ENCODE peak calls at places on chromosomes 1 and 21, in six cellular contexts. Y is fibroblast of lung, T is NT2/D1, J is upper lobe of left lung, H is uterus, S is adrenal gland. D is an unnamed sample.

GRCh38 chr1:50378757-50379156 is 44.5 kb downstream of the DMRTA2 start:
- DNase-seq in Y (no peak), T (no peak), J (no peak), H (no peak), S (no peak), D (no peak)

GRCh38 chr1:85240174-85240601 is 19.3 kb downstream of the C1orf52 start:
- DNase-seq in Y (peak; percentile 35), T (no peak), J (no peak), H (no peak), S (no peak), D (peak; percentile 40)

GRCh38 chr1:242011879-242012674 is 13.2 kb upstream of the MAP1LC3C start:
- DNase-seq in Y (no peak), T (no peak), J (no peak), H (no peak), S (no peak), D (no peak)

GRCh38 chr21:45556645-45557601 is 14.7 kb upstream of the SLC19A1 start:
- DNase-seq in Y (no peak), T (no peak), J (peak; percentile 35), H (no peak), S (peak; percentile 39), D (peak; percentile 32)

GRCh38 chr1:50873458-50874187 is 86.4 kb downstream of the FAF1 start:
- DNase-seq in Y (peak; percentile 61), T (peak; percentile 74), J (peak; percentile 38), H (peak; percentile 20), S (peak; percentile 74), D (peak; percentile 60)

GRCh38 chr21:44425307-44425894 is 29.9 kb upstream of the LRRC3 start:
- DNase-seq in Y (no peak), T (no peak), J (peak; percentile 14), H (no peak), S (peak; percentile 11), D (no peak)

GRCh38 chr1:32742132-32742947 is 39.8 kb upstream of the SYNC start:
- DNase-seq in Y (no peak), T (no peak), J (peak; percentile 46), H (no peak), S (peak; percentile 47), D (peak; percentile 47)

GRCh38 chr1:204506091-204506968 is 9.9 kb upstream of the MDM4 start:
- DNase-seq in Y (peak; percentile 97), T (peak; percentile 87), J (peak; percentile 66), H (peak; percentile 74), S (peak; percentile 78), D (peak; percentile 84)

GRCh38 chr1:178047403-178048093 is 46.4 kb upstream of the RASAL2 start:
- DNase-seq in Y (no peak), T (no peak), J (no peak), H (no peak), S (no peak), D (no peak)

GRCh38 chr1:232047473-232047872 is 420.9 kb downstream of the DISC1 start:
- DNase-seq in Y (no peak), T (no peak), J (no peak), H (no peak), S (no peak), D (no peak)

GRCh38 chr1:155816351-155816750 is 40.7 kb downstream of the GON4L start:
- DNase-seq in Y (no peak), T (no peak), J (no peak), H (no peak), S (no peak), D (no peak)
- H3K36me3 ChIP-seq in Y (peaks cover 3% of the 10 kb centered on the region), T (peaks cover 72% of the 10 kb centered on the region), J (peaks cover 92% of the 10 kb centered on the region), H (no peaks in the 10 kb centered on the region), S (peaks cover 74% of the 10 kb centered on the region), D (no peaks in the 10 kb centered on the region)

DNA sequence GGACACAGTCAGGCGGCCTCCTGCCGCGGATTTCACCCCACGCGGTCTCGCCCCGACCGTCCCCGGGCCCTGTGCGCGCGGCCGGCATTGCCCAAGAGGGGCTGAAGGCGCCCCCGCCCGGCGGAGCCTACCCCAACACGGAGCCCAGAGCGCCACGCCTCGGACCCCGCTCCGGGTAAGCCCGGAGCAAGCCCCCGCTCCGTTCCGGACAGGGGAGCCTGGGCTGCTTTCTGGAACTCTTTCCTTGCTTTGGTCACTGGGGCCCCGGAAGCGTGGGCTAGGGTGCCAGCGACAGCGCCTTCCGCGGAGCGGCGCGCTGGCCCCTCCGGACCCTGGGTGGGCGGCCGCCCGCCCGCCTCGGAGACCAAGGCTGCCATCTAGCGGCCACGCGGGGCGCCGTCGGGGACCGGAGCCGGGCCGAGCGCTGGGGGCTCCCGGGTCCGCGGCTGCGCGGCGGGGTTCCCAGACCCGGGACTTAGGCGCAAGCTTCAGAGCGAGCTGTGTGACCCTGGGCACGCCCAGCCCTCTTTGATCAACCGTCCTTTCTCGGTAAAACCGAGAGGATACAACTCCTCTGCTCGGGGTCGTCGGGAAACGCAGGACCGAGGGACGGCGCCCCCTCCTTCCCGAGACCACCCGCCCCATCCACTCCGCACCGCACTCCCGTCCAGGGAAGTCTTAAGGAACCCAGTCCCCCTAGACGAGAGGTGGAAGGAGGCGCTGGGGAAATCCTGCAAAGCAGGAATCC is 41.4 kb downstream of the RRAGC start:
- DNase-seq in Y (peak; percentile 5), T (peak; percentile 65), J (peak; percentile 29), H (no peak), S (peak; percentile 27), D (peak; percentile 55)
- H3K27me3 ChIP-seq in Y (peaks cover 37% of the 10 kb centered on the region), T (peaks cover 34% of the 10 kb centered on the region), J (no peaks in the 10 kb centered on the region), H (peaks cover 13% of the 10 kb centered on the region), S (peaks cover 60% of the 10 kb centered on the region), D (no peaks in the 10 kb centered on the region)

GRCh38 chr1:184405094-184405493 is 18.3 kb downstream of the C1orf21 start:
- DNase-seq in Y (no peak), T (no peak), J (no peak), H (no peak), S (no peak), D (no peak)
- H3K4me1 ChIP-seq in Y (peaks cover 7% of the 10 kb centered on the region), T (no peaks in the 10 kb centered on the region), J (peaks cover 24% of the 10 kb centered on the region), H (peaks cover 18% of the 10 kb centered on the region), S (peaks cover 48% of the 10 kb centered on the region), D (no peaks in the 10 kb centered on the region)

GRCh38 chr1:236543065-236543669 is 19.4 kb downstream of the LGALS8 start:
- DNase-seq in Y (no peak), T (no peak), J (no peak), H (no peak), S (no peak), D (peak; percentile 11)

GRCh38 chr1:236536540-236536939 is 12.8 kb downstream of the LGALS8 start:
- DNase-seq in Y (no peak), T (no peak), J (no peak), H (no peak), S (no peak), D (no peak)

GRCh38 chr1:236545621-236546169 is 21.9 kb downstream of the LGALS8 start:
- DNase-seq in Y (no peak), T (no peak), J (no peak), H (no peak), S (no peak), D (no peak)

GRCh38 chr1:236541710-236542109 is 17.9 kb downstream of the LGALS8 start:
- DNase-seq in Y (no peak), T (no peak), J (no peak), H (no peak), S (no peak), D (no peak)

GRCh38 chr1:236540813-236541465 is 17.2 kb downstream of the LGALS8 start:
- DNase-seq in Y (no peak), T (no peak), J (no peak), H (no peak), S (no peak), D (no peak)
- H3K36me3 ChIP-seq in Y (peaks cover 14% of the 10 kb centered on the region), T (peaks cover 77% of the 10 kb centered on the region), J (peaks cover 94% of the 10 kb centered on the region), H (no peaks in the 10 kb centered on the region), S (peaks cover 88% of the 10 kb centered on the region), D (peaks cover 3% of the 10 kb centered on the region)

GRCh38 chr1:25157846-25158245 is 74.5 kb downstream of the SYF2 start:
- DNase-seq in Y (no peak), T (no peak), J (no peak), H (no peak), S (no peak), D (no peak)
- H3K27me3 ChIP-seq in Y (no peaks in the 10 kb centered on the region), T (no peaks in the 10 kb centered on the region), J (no peaks in the 10 kb centered on the region), H (no peaks in the 10 kb centered on the region), S (no peaks in the 10 kb centered on the region), D (no peaks in the 10 kb centered on the region)

DNA sequence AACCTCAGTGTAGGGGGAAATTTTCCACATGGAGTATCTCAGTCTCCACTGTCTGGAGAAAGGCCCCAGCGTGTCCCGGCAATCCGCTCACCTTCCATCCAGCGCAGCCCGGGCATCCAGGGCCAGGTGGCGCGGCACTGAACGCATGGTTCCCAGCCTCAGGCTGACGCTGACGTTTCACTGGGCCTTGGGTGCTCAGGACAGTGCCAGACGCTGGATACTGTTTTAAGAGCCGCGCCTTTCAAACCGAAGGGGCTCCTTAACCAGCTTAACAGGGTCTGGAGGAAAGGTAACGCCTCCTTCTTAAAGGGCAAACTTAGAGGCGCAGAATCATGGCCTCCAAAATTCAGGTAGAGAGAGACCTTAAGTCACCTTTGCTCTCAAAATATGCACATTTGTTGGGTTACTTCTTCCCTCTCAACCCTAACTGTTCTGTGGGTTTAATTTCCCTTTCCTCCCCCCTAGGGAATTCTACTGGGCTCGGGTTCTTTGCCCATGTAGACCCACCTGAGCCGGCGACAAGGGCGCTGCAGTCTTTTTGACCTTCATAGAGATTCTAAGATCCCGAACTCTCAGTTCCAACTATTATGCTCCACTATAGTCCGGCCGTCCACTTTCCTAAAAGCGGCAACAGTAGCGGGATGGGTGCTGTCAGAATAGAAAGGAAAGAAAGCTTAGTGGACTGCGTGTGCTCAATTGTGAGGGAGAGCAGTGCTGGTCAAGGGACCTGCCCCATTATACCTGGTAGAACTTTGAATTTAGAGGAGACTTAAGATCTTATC is 3.5 kb upstream of the LHX9 start:
- DNase-seq in Y (no peak), T (no peak), J (no peak), H (no peak), S (no peak), D (no peak)
- H3K4me1 ChIP-seq in Y (peaks cover 2% of the 10 kb centered on the region), T (peaks cover 33% of the 10 kb centered on the region), J (peaks cover 67% of the 10 kb centered on the region), H (no peaks in the 10 kb centered on the region), S (peaks cover 55% of the 10 kb centered on the region), D (peaks cover 18% of the 10 kb centered on the region)

D was measured in Caco-2.